ENCODE peak calls at places on chromosome 21, in four cellular contexts. U is GM20000; K is CD8-positive, alpha-beta T cell; X is neural crest cell. E is an unnamed sample.

GRCh38 chr21:36744560-36745231 is 45.8 kb downstream of the SIM2 start:
- DNase-seq in U (no peak), K (no peak), X (no peak), E (peak; percentile 75)

GRCh38 chr21:38170283-38170682 is 86.5 kb upstream of the KCNJ15 start:
- DNase-seq in K (no peak), U (peak; percentile 21), X (no peak), E (no peak)

GRCh38 chr21:15001113-15001512 is 63.7 kb downstream of the NRIP1 start:
- DNase-seq in K (no peak), X (no peak), U (no peak), E (no peak)

GRCh38 chr21:37225440-37225839 is 41.7 kb downstream of the VPS26C start:
- DNase-seq in U (peak; percentile 59), K (peak; percentile 65), X (no peak), E (no peak)

GRCh38 chr21:46294647-46295176 is 8.6 kb downstream of the YBEY start:
- DNase-seq in X (no peak), U (peak; percentile 74), K (no peak), E (no peak)

GRCh38 chr21:10430007-10430406 is 91.4 kb upstream of the TPTE start:
- DNase-seq in K (no peak), X (no peak), U (peak; percentile 16), E (no peak)

GRCh38 chr21:38041493-38041892 is 125.2 kb upstream of the KCNJ6 start:
- DNase-seq in U (no peak), X (no peak), K (no peak), E (no peak)

GRCh38 chr21:40555129-40555528 is 291.8 kb downstream of the DSCAM start:
- DNase-seq in X (no peak), K (no peak), U (no peak), E (no peak)

GRCh38 chr21:16775056-16775455 is 737.8 kb upstream of the CXADR start:
- DNase-seq in K (no peak), U (no peak), X (no peak), E (no peak)

GRCh38 chr21:39694750-39695149 is 50.2 kb upstream of the IGSF5 start:
- DNase-seq in K (no peak), X (no peak), U (no peak), E (no peak)

GRCh38 chr21:16215193-16215592 is 485.4 kb downstream of the USP25 start:
- DNase-seq in U (no peak), X (no peak), K (no peak), E (no peak)

GRCh38 chr21:45615145-45615711 is 28.3 kb upstream of the PCBP3 start:
- DNase-seq in U (peak; percentile 76), K (peak; percentile 93), X (no peak), E (peak; percentile 48)

GRCh38 chr21:45525153-45525909 is 16.9 kb downstream of the SLC19A1 start:
- DNase-seq in X (no peak), K (no peak), U (no peak), E (peak; percentile 4)

DNA sequence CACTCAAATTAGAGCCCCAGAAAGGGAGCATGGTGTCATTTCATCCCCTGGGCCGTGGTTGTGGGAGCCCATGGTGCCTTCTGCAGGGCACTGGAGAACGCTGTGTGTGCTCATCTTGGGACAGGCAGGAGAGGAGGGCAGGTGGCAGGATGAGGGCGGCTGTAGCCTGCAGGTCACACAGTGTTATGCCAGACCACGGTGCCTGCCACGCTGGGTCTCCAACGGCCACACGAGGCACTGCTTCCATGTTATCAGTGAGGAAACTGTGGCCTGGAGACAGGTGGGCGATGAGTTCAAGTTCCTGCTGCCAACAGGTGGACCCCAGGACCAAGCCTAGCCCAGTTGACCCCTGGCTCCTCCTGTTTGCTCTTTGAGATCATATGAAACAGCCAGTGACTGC is 21.0 kb downstream of the ABCG1 start:
- DNase-seq in K (no peak), X (no peak), U (no peak), E (no peak)
- TF ChIP-seq CTCF in K (no peak), X (peak; percentile 19), U (no peak), E (no peak)

GRCh38 chr21:33299181-33299752 is 25.5 kb upstream of the IFNAR1 start:
- DNase-seq in U (peak; percentile 56), K (peak; percentile 28), X (no peak), E (no peak)
- TF ChIP-seq CTCF in U (no peak), K (peak; percentile 29), X (peak; percentile 39), E (no peak)

GRCh38 chr21:33374080-33374873 is 28.9 kb upstream of the IFNGR2 start:
- DNase-seq in X (no peak), K (peak; percentile 53), U (no peak), E (peak; percentile 51)
- TF ChIP-seq CTCF in X (peak; percentile 69), K (peak; percentile 66), U (peak; percentile 24), E (peak; percentile 83)

DNA sequence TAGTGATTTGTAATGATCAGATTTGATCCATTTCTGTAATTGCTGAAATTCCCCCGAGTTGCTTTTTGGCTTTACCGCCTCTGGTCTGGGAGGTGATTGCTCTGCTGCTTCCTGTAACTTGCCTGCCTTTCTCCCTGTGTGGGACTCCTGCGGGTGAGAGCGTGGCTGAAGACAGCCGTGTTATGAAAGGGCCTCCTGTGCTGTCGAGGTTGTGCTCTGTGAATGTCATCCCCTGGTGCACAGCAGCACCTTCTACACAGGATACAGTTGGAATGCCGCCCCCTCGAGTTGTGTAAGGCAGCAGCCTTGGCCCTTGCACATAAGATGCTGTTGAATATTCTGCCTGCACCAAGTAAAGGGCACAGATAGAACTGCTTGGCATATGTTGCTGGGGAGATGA is 5.9 kb downstream of the SOD1 start:
- DNase-seq in K (no peak), U (no peak), X (no peak), E (no peak)
- TF ChIP-seq CTCF in K (no peak), U (no peak), X (no peak), E (no peak)

DNA sequence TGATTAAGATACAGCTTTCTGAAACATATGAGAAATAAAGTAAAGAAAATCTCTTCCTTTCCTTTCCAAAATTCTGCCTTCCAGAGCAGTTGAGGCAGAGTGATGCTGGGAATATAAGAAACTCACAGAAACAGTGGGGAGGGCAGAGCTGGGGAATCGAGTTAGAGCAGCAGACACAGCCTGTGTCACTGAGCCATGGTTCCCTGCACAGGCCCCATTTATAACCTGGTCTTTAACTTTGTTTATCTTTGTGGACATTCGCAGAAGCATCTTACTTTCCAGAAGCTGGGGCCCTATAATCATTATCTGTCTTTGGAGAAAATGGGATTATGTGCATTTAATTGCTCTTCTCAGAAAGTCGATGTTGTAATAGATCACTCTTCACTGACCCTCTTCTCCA is 349.1 kb downstream of the SETD4 start:
- DNase-seq in K (no peak), U (no peak), X (no peak), E (no peak)
- TF ChIP-seq CTCF in K (no peak), U (no peak), X (no peak), E (no peak)

DNA sequence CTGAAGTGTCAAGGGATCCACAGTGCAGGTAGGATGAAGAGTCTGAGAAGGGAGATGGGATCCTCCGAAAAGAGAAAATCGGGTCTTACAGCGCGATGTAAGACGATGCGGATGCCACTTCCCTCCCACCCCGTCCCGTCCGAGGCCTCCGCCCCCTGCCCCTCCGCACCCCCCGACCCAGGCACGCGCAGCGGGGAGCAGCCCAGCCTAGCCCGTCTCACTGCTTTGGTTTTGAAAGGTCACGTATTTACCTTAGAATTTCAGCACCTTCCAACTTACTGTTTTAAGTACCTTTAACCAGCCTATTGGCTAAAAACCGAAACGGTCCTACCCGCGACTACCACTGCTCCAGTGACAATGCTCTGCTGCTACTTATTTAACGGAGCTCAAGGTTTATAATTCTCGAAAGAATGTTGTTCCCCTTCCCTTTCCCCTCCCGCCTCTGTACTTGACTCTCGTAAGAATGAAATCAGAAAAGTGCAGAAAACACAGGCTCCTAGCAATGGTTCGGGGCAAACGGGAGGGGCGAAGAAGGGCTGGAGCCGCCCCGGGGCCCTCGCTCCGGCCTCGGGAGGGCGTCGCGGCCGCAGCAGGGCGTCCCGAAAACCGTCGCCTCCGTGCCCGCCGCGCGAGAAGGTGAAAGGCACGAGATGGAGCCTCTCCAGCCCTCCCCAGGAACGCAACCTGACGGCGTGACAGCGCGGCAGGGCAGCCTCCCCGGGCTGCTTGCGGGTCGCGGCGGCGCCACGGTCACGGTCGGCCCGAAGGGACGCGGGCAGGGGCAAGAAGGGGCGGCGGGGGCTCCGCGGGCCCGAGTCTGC is 706 bp downstream of the TMEM50B start:
- DNase-seq in K (peak; percentile 33), U (peak; percentile 76), X (peak; percentile 8), E (peak; percentile 46)
- TF ChIP-seq CTCF in K (no peak), U (peak; percentile 24), X (no peak), E (no peak)

DNA sequence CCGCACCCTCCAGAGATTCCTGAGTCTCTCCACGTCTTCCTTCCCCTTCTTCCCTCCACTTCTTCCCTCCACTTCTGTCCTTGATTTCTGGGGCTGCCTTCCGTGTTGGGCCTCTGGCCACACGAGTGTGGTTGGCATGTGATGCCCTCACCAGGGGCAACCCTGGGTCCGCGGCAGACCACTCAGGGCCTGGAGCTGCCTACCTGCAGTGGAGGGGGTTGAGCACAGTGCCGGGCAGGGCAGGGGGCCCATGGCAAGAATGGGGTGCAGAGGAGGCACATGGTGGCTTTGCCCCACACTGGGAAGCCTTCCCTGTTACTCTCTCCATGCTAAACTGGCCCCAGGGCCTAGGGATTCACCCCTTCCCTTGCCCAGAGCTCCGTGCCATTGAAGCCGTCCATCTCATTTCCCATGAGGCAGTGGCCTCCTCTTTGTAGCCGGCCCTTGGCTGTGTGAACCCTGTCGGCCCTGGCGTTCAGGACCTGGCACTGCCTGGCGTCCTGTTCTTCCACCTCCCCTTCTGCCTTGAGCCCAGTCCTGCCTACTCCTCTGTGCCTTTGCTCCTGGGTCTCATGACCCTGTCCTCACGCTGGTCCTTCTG is 13.4 kb downstream of the RRP1 start:
- DNase-seq in U (no peak), X (no peak), K (no peak), E (no peak)
- TF ChIP-seq CTCF in U (no peak), X (no peak), K (no peak), E (no peak)

GRCh38 chr21:28018741-28019669 is 973.7 kb downstream of the LTN1 start:
- DNase-seq in U (peak; percentile 2), K (no peak), X (no peak), E (peak; percentile 58)
- TF ChIP-seq CTCF in U (no peak), K (no peak), X (no peak), E (peak; percentile 55)

E was measured in BE2C.